ENCODE peak calls at places on chromosomes 6 and 20, in eight cellular contexts. One of them, this sample, is unnamed.

GRCh38 chr6:130473886-130474285 is 108.1 kb downstream of the TMEM200A start:
- DNase-seq in testis: no peak
- DNase-seq in foreskin fibroblast: peak; percentile 90
- DNase-seq in Calu3: no peak
- DNase-seq in mesothelial cell of epicardium: no peak
- DNase-seq in GM06990: no peak
- DNase-seq in BJ: peak; percentile 51
- DNase-seq in GM10248: no peak
- DNase-seq in this sample: no peak

GRCh38 chr6:43113431-43114260 is 37.5 kb downstream of the PTK7 start:
- DNase-seq in BJ: no peak
- DNase-seq in GM10248: no peak
- DNase-seq in testis: no peak
- DNase-seq in mesothelial cell of epicardium: no peak
- DNase-seq in Calu3: no peak
- DNase-seq in foreskin fibroblast: no peak
- DNase-seq in GM06990: no peak
- DNase-seq in this sample: no peak

GRCh38 chr20:63156221-63156671 is 59.7 kb downstream of the YTHDF1 start:
- DNase-seq in GM06990: no peak
- DNase-seq in testis: no peak
- DNase-seq in foreskin fibroblast: no peak
- DNase-seq in BJ: no peak
- DNase-seq in mesothelial cell of epicardium: no peak
- DNase-seq in GM10248: no peak
- DNase-seq in Calu3: no peak
- DNase-seq in this sample: no peak

GRCh38 chr20:31644701-31645100 is 7.0 kb downstream of the COX4I2 start:
- DNase-seq in BJ: no peak
- DNase-seq in mesothelial cell of epicardium: no peak
- DNase-seq in GM06990: no peak
- DNase-seq in foreskin fibroblast: no peak
- DNase-seq in GM10248: no peak
- DNase-seq in testis: no peak
- DNase-seq in Calu3: no peak
- DNase-seq in this sample: no peak

GRCh38 chr6:99064769-99065168 is 117.0 kb upstream of the FBXL4 start:
- DNase-seq in Calu3: no peak
- DNase-seq in foreskin fibroblast: no peak
- DNase-seq in BJ: no peak
- DNase-seq in GM06990: no peak
- DNase-seq in GM10248: no peak
- DNase-seq in testis: no peak
- DNase-seq in mesothelial cell of epicardium: no peak
- DNase-seq in this sample: no peak

GRCh38 chr6:14441371-14441781 is 323.8 kb downstream of the CD83 start:
- DNase-seq in GM10248: no peak
- DNase-seq in foreskin fibroblast: peak; percentile 27
- DNase-seq in mesothelial cell of epicardium: no peak
- DNase-seq in BJ: peak; percentile 81
- DNase-seq in testis: peak; percentile 76
- DNase-seq in Calu3: no peak
- DNase-seq in GM06990: no peak
- DNase-seq in this sample: no peak

GRCh38 chr20:62141397-62142251 is 1.6 kb downstream of the PSMA7 start:
- DNase-seq in BJ: no peak
- DNase-seq in foreskin fibroblast: peak; percentile 50
- DNase-seq in mesothelial cell of epicardium: no peak
- DNase-seq in testis: no peak
- DNase-seq in Calu3: peak; percentile 46
- DNase-seq in GM06990: no peak
- DNase-seq in GM10248: no peak
- DNase-seq in this sample: no peak

GRCh38 chr20:5482791-5483190 is 166.0 kb upstream of the PROKR2 start:
- DNase-seq in GM06990: no peak
- DNase-seq in BJ: no peak
- DNase-seq in foreskin fibroblast: peak; percentile 18
- DNase-seq in mesothelial cell of epicardium: no peak
- DNase-seq in GM10248: no peak
- DNase-seq in Calu3: no peak
- DNase-seq in testis: no peak
- DNase-seq in this sample: no peak

GRCh38 chr6:52644246-52644645 is 26.7 kb upstream of the TMEM14A start:
- DNase-seq in BJ: no peak
- DNase-seq in GM06990: no peak
- DNase-seq in testis: no peak
- DNase-seq in foreskin fibroblast: no peak
- DNase-seq in mesothelial cell of epicardium: no peak
- DNase-seq in GM10248: no peak
- DNase-seq in Calu3: no peak
- DNase-seq in this sample: no peak

GRCh38 chr6:137717074-137718073 is 149.7 kb upstream of the TNFAIP3 start:
- DNase-seq in mesothelial cell of epicardium: no peak
- DNase-seq in GM10248: no peak
- DNase-seq in BJ: no peak
- DNase-seq in Calu3: no peak
- DNase-seq in GM06990: no peak
- DNase-seq in foreskin fibroblast: no peak
- DNase-seq in testis: no peak
- DNase-seq in this sample: no peak

GRCh38 chr20:59747671-59748515 is 143.6 kb downstream of the PHACTR3 start:
- DNase-seq in foreskin fibroblast: no peak
- DNase-seq in testis: no peak
- DNase-seq in GM06990: no peak
- DNase-seq in mesothelial cell of epicardium: no peak
- DNase-seq in Calu3: no peak
- DNase-seq in GM10248: no peak
- DNase-seq in BJ: no peak
- DNase-seq in this sample: no peak
- TF ChIP-seq CTCF in foreskin fibroblast: no peak
- TF ChIP-seq CTCF in testis: no peak
- TF ChIP-seq CTCF in GM06990: no peak
- TF ChIP-seq CTCF in mesothelial cell of epicardium: no peak
- TF ChIP-seq CTCF in Calu3: no peak
- TF ChIP-seq CTCF in GM10248: no peak
- TF ChIP-seq CTCF in BJ: no peak
- TF ChIP-seq CTCF in this sample: no peak

DNA sequence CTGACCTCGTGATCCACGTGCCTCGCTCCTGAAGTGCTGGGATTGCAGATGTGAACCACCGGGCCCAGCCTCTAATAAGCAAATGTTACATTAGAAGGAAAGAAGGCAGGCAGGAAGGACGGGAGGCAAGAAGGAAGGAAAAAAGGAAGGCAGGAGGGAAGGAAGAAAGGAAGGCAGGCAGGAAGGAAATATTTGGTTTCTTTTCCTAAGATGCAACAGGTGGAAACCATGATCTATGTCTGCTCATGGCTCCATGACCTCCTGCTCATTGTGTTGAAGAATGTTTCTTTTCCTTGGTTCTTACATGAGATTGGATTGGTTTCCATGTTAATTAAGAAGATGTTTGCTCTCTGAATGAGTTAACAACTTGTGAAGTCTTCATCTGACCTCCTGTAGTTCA is 91.8 kb upstream of the SNX9 start:
- DNase-seq in BJ: no peak
- DNase-seq in foreskin fibroblast: no peak
- DNase-seq in testis: no peak
- DNase-seq in GM06990: no peak
- DNase-seq in Calu3: no peak
- DNase-seq in GM10248: no peak
- DNase-seq in mesothelial cell of epicardium: no peak
- DNase-seq in this sample: no peak
- TF ChIP-seq CTCF in BJ: no peak
- TF ChIP-seq CTCF in foreskin fibroblast: no peak
- TF ChIP-seq CTCF in testis: no peak
- TF ChIP-seq CTCF in GM06990: no peak
- TF ChIP-seq CTCF in Calu3: no peak
- TF ChIP-seq CTCF in GM10248: no peak
- TF ChIP-seq CTCF in mesothelial cell of epicardium: no peak
- TF ChIP-seq CTCF in this sample: no peak

DNA sequence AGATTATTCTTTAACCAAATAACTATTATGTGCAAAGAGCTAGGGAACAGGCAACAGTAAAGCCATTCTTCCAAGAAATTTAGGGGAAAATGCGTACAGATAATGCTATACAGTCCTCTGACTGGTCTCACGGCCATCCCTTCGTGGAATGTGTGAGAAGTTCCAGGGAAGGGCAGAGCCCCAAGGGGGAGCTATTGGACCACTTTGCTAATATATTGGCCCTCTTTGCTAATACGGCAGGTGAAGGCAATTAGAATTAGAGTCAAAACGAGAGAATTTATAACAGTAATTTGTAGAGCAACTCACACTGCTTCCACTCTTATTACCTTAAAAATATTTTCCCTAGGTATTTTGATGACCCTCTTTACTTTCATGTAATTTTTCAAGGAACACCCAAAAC is 140.4 kb downstream of the IMPG1 start:
- DNase-seq in GM10248: peak; percentile 26
- DNase-seq in foreskin fibroblast: peak; percentile 5
- DNase-seq in mesothelial cell of epicardium: peak; percentile 68
- DNase-seq in testis: peak; percentile 63
- DNase-seq in GM06990: no peak
- DNase-seq in Calu3: peak; percentile 63
- DNase-seq in BJ: no peak
- DNase-seq in this sample: peak; percentile 21
- TF ChIP-seq CTCF in GM10248: peak; percentile 56
- TF ChIP-seq CTCF in foreskin fibroblast: peak; percentile 35
- TF ChIP-seq CTCF in mesothelial cell of epicardium: peak; percentile 53
- TF ChIP-seq CTCF in testis: no peak
- TF ChIP-seq CTCF in GM06990: peak; percentile 68
- TF ChIP-seq CTCF in Calu3: peak; percentile 58
- TF ChIP-seq CTCF in BJ: peak; percentile 42
- TF ChIP-seq CTCF in this sample: peak; percentile 40

GRCh38 chr20:57582432-57583288 is 21.8 kb downstream of the PCK1 start:
- DNase-seq in mesothelial cell of epicardium: no peak
- DNase-seq in GM06990: no peak
- DNase-seq in Calu3: peak; percentile 44
- DNase-seq in GM10248: no peak
- DNase-seq in BJ: no peak
- DNase-seq in testis: peak; percentile 43
- DNase-seq in foreskin fibroblast: no peak
- DNase-seq in this sample: no peak
- TF ChIP-seq CTCF in mesothelial cell of epicardium: no peak
- TF ChIP-seq CTCF in GM06990: peak; percentile 47
- TF ChIP-seq CTCF in Calu3: peak; percentile 76
- TF ChIP-seq CTCF in GM10248: peak; percentile 7
- TF ChIP-seq CTCF in BJ: peak; percentile 48
- TF ChIP-seq CTCF in testis: no peak
- TF ChIP-seq CTCF in foreskin fibroblast: peak; percentile 24
- TF ChIP-seq CTCF in this sample: peak; percentile 14

DNA sequence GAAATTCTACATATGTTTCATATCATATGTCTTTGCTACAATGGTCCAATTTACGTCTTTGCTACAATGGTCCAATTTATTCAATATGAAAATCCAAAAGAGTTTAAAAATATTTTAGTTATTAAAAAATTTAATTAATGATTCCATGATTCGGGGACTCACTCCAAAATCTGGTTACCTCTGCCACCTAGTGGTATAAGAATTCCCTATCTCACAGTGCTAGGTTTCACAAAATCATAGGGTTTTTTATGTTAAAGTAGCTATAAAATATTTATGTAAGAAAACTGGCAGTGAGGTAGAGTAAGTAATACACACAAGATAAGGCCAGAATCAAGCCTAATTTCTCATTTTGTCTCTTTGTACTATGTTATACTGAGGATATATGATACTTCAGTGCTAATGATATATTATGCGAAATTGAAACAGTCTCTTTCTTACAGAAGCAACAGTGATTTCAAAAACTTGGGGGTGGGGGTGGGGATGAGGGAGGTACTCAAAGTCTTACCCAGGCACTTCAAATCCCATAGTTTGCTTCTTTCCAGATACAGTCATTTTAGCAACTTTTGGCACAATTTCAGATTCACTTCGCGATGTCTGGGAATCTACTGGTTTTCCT is 52.3 kb downstream of the HBS1L start:
- DNase-seq in testis: no peak
- DNase-seq in Calu3: no peak
- DNase-seq in foreskin fibroblast: peak; percentile 9
- DNase-seq in GM10248: no peak
- DNase-seq in mesothelial cell of epicardium: no peak
- DNase-seq in BJ: no peak
- DNase-seq in GM06990: peak; percentile 43
- DNase-seq in this sample: peak; percentile 7
- TF ChIP-seq CTCF in testis: no peak
- TF ChIP-seq CTCF in Calu3: peak; percentile 16
- TF ChIP-seq CTCF in foreskin fibroblast: peak; percentile 62
- TF ChIP-seq CTCF in GM10248: peak; percentile 40
- TF ChIP-seq CTCF in mesothelial cell of epicardium: peak; percentile 74
- TF ChIP-seq CTCF in BJ: peak; percentile 59
- TF ChIP-seq CTCF in GM06990: peak; percentile 61
- TF ChIP-seq CTCF in this sample: no peak

DNA sequence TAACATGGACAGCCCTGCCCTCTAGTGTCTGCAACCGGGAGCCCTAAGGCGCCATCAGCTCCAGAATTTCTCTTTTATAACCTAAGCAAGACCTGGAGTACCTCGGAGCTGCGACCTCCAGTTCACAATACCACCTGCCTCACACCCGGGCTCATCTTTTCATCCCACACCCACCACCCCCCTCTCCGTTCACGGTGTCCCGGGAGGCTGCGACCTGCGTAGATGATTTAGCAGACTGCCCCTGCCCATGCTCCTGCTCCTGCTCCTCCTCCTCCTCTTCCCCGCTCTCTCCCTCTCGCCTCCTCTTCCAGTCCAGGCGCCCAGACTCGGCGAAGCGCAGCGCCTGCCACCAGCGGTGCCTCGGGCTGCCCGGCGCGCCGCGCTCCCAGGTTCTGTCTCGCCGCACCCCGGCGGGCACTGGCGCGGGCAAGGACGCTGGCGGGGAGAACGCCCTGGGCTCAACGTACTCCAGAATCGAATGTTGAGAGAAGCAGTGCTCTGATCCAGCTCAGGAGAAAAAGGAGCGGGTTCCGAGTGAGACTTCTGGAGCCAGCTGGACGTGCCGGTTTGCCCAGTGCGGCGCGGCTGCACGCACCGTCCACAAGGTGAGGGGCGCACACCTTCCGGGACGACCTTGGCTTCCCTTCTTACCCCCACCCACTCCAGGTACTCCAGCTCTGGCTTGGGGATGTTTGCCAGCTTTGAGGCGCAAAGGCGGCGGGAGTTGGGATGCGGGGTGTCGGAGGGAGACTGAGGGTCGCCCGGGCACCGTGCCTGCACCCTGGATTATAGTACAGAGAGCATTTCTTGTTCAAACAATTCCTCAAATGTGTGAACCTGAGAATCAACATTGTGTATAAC is at the start of gene HTR1E:
- DNase-seq in testis: peak; percentile 68
- DNase-seq in Calu3: peak; percentile 66
- DNase-seq in BJ: no peak
- DNase-seq in GM06990: peak; percentile 13
- DNase-seq in GM10248: peak; percentile 60
- DNase-seq in mesothelial cell of epicardium: peak; percentile 75
- DNase-seq in foreskin fibroblast: peak; percentile 2
- DNase-seq in this sample: peak; percentile 70
- TF ChIP-seq CTCF in testis: peak; percentile 40
- TF ChIP-seq CTCF in Calu3: no peak
- TF ChIP-seq CTCF in BJ: peak; percentile 51
- TF ChIP-seq CTCF in GM06990: peak; percentile 70
- TF ChIP-seq CTCF in GM10248: peak; percentile 59
- TF ChIP-seq CTCF in mesothelial cell of epicardium: no peak
- TF ChIP-seq CTCF in foreskin fibroblast: peak; percentile 53
- TF ChIP-seq CTCF in this sample: peak; percentile 22

This sample was measured in GM20000.